ENCODE peak calls at places on chromosomes 6 and 20, in four cellular contexts. One of them, this sample, is unnamed.

GRCh38 chr20:62668441-62669027 is 26.2 kb downstream of the SLCO4A1 start:
- DNase-seq in HAP-1: peak
- DNase-seq in breast epithelium: peak
- DNase-seq in endothelial cell of umbilical vein: peak
- DNase-seq in this sample: peak

GRCh38 chr6:10140824-10141223 is 274.1 kb downstream of the TFAP2A start:
- DNase-seq in HAP-1: no peak
- DNase-seq in breast epithelium: no peak
- DNase-seq in endothelial cell of umbilical vein: no peak
- DNase-seq in this sample: peak

GRCh38 chr20:57619053-57619831 is 984 bp downstream of the ZBP1 start:
- DNase-seq in HAP-1: no peak
- DNase-seq in breast epithelium: no peak
- DNase-seq in endothelial cell of umbilical vein: no peak
- DNase-seq in this sample: no peak

GRCh38 chr6:127635091-127635490 is 58.1 kb downstream of the C6orf58 start:
- DNase-seq in HAP-1: no peak
- DNase-seq in breast epithelium: no peak
- DNase-seq in endothelial cell of umbilical vein: no peak
- DNase-seq in this sample: no peak

GRCh38 chr6:2767327-2767985 is 2.3 kb downstream of the WRNIP1 start:
- DNase-seq in HAP-1: no peak
- DNase-seq in breast epithelium: no peak
- DNase-seq in endothelial cell of umbilical vein: peak
- DNase-seq in this sample: no peak

GRCh38 chr20:17543531-17543961 is 12.4 kb upstream of the BFSP1 start:
- DNase-seq in HAP-1: no peak
- DNase-seq in breast epithelium: no peak
- DNase-seq in endothelial cell of umbilical vein: no peak
- DNase-seq in this sample: no peak

GRCh38 chr6:108406943-108407342 is 112.1 kb downstream of the AFG1L start:
- DNase-seq in HAP-1: no peak
- DNase-seq in breast epithelium: no peak
- DNase-seq in endothelial cell of umbilical vein: no peak
- DNase-seq in this sample: no peak

GRCh38 chr6:158596861-158597260 is 37.0 kb downstream of the TMEM181 start:
- DNase-seq in HAP-1: no peak
- DNase-seq in breast epithelium: no peak
- DNase-seq in endothelial cell of umbilical vein: no peak
- DNase-seq in this sample: no peak

GRCh38 chr20:4508773-4509172 is 212.9 kb upstream of the PRND start:
- DNase-seq in HAP-1: no peak
- DNase-seq in breast epithelium: no peak
- DNase-seq in endothelial cell of umbilical vein: peak
- DNase-seq in this sample: no peak

GRCh38 chr20:59575653-59576052 is 28.7 kb upstream of the PHACTR3 start:
- DNase-seq in HAP-1: no peak
- DNase-seq in breast epithelium: no peak
- DNase-seq in endothelial cell of umbilical vein: no peak
- DNase-seq in this sample: no peak

GRCh38 chr20:53080969-53081871 is 109.1 kb downstream of the TSHZ2 start:
- DNase-seq in HAP-1: no peak
- DNase-seq in breast epithelium: peak
- DNase-seq in endothelial cell of umbilical vein: peak
- DNase-seq in this sample: no peak

GRCh38 chr6:110617057-110617456 is 140.6 kb upstream of the SLC22A16 start:
- DNase-seq in HAP-1: no peak
- DNase-seq in breast epithelium: no peak
- DNase-seq in endothelial cell of umbilical vein: no peak
- DNase-seq in this sample: no peak

GRCh38 chr6:36642913-36643817 is 35.3 kb upstream of the CDKN1A start:
- DNase-seq in HAP-1: no peak
- DNase-seq in breast epithelium: peak
- DNase-seq in endothelial cell of umbilical vein: peak
- DNase-seq in this sample: no peak

GRCh38 chr6:69907981-69908498 is 41.7 kb downstream of the COL19A1 start:
- DNase-seq in HAP-1: no peak
- DNase-seq in breast epithelium: no peak
- DNase-seq in endothelial cell of umbilical vein: no peak
- DNase-seq in this sample: no peak

GRCh38 chr6:38164131-38164481 is 344.6 kb downstream of the ZFAND3 start:
- DNase-seq in HAP-1: no peak
- DNase-seq in breast epithelium: no peak
- DNase-seq in endothelial cell of umbilical vein: no peak
- DNase-seq in this sample: no peak

GRCh38 chr20:59987135-59987534 is 28.9 kb downstream of the CDH26 start:
- DNase-seq in HAP-1: no peak
- DNase-seq in breast epithelium: no peak
- DNase-seq in endothelial cell of umbilical vein: no peak
- DNase-seq in this sample: no peak

GRCh38 chr6:31940256-31940664 is 5.6 kb upstream of the CFB start:
- DNase-seq in HAP-1: no peak
- DNase-seq in breast epithelium: no peak
- DNase-seq in endothelial cell of umbilical vein: no peak
- DNase-seq in this sample: no peak

GRCh38 chr6:52834481-52834880 is 6.1 kb downstream of the GSTA5 start:
- DNase-seq in HAP-1: no peak
- DNase-seq in breast epithelium: no peak
- DNase-seq in endothelial cell of umbilical vein: no peak
- DNase-seq in this sample: no peak

GRCh38 chr20:14657231-14657630 is 319.8 kb upstream of the FLRT3 start:
- DNase-seq in HAP-1: no peak
- DNase-seq in breast epithelium: no peak
- DNase-seq in endothelial cell of umbilical vein: no peak
- DNase-seq in this sample: no peak

GRCh38 chr6:16326971-16327776 is 88.8 kb downstream of the GMPR start:
- DNase-seq in HAP-1: no peak
- DNase-seq in breast epithelium: no peak
- DNase-seq in endothelial cell of umbilical vein: no peak
- DNase-seq in this sample: no peak

GRCh38 chr20:46060301-46060881 is 29.4 kb downstream of the NCOA5 start:
- DNase-seq in HAP-1: no peak
- DNase-seq in breast epithelium: no peak
- DNase-seq in endothelial cell of umbilical vein: peak
- DNase-seq in this sample: no peak

GRCh38 chr6:152004036-152004566 is 196.6 kb downstream of the ESR1 start:
- DNase-seq in HAP-1: no peak
- DNase-seq in breast epithelium: no peak
- DNase-seq in endothelial cell of umbilical vein: no peak
- DNase-seq in this sample: no peak

GRCh38 chr6:170130201-170130621 is 160.7 kb downstream of the DLL1 start:
- DNase-seq in HAP-1: peak
- DNase-seq in breast epithelium: no peak
- DNase-seq in endothelial cell of umbilical vein: no peak
- DNase-seq in this sample: no peak

GRCh38 chr6:154358019-154358545 is 1.5 kb upstream of the IPCEF1 start:
- DNase-seq in HAP-1: no peak
- DNase-seq in breast epithelium: no peak
- DNase-seq in endothelial cell of umbilical vein: no peak
- DNase-seq in this sample: no peak

GRCh38 chr20:63858393-63859165 is 2.7 kb upstream of the ABHD16B start:
- DNase-seq in HAP-1: no peak
- DNase-seq in breast epithelium: no peak
- DNase-seq in endothelial cell of umbilical vein: peak
- DNase-seq in this sample: peak

This sample was measured in pulmonary artery endothelial cell.